ENCODE peak calls at places on chromosomes 2 and 18, in five cellular contexts. G is AG08396; W is iPS DF 6.9; C is activated effector memory CD4-positive, alpha-beta T cell treated with anti-CD3 and anti-CD28 coated beads, Interleukin-2, amount 50 U/mL, for 16 hours; R is HFFc6. M is an unnamed sample.

GRCh38 chr2:96832751-96833507 is 10.9 kb downstream of the ANKRD23 start:
- DNase-seq in G (peak; percentile 74), W (peak; percentile 68), C (no peak), R (peak; percentile 61), M (peak; percentile 81)

GRCh38 chr18:43919565-43919964 is 642.3 kb upstream of the SYT4 start:
- DNase-seq in G (no peak), W (no peak), C (no peak), R (no peak), M (no peak)

GRCh38 chr2:137964066-137964858 is at the start of gene HNMT:
- DNase-seq in G (peak; percentile 25), W (peak; percentile 4), C (no peak), R (peak; percentile 52), M (peak; percentile 61)

GRCh38 chr2:15772196-15772595 is 168.2 kb upstream of the MYCN start:
- DNase-seq in G (no peak), W (no peak), C (no peak), R (no peak), M (no peak)

GRCh38 chr2:455913-456312 is 168.0 kb upstream of the ALKAL2 start:
- DNase-seq in G (no peak), W (no peak), C (no peak), R (no peak), M (no peak)

GRCh38 chr2:201933792-201934229 is 99.8 kb upstream of the FZD7 start:
- DNase-seq in G (no peak), W (no peak), C (no peak), R (no peak), M (no peak)

GRCh38 chr2:72133721-72134407 is 13.8 kb downstream of the CYP26B1 start:
- DNase-seq in G (no peak), W (no peak), C (peak; percentile 59), R (no peak), M (peak; percentile 48)

GRCh38 chr2:140600116-140600515 is 1530.7 kb downstream of the LRP1B start:
- DNase-seq in G (no peak), W (no peak), C (no peak), R (no peak), M (no peak)

GRCh38 chr2:128367601-128368359 is 49.1 kb upstream of the HS6ST1 start:
- DNase-seq in G (no peak), W (no peak), C (peak; percentile 54), R (no peak), M (peak; percentile 57)

GRCh38 chr2:37349376-37349775 is 4.9 kb downstream of the QPCT start:
- DNase-seq in G (no peak), W (no peak), C (no peak), R (no peak), M (no peak)

GRCh38 chr2:140654565-140654964 is 1476.3 kb downstream of the LRP1B start:
- DNase-seq in G (no peak), W (no peak), C (no peak), R (no peak), M (no peak)

GRCh38 chr2:237184192-237184922 is 98.7 kb downstream of the COPS8 start:
- DNase-seq in G (peak; percentile 68), W (no peak), C (no peak), R (peak; percentile 81), M (peak; percentile 40)

GRCh38 chr18:77208969-77209368 is 40.7 kb upstream of the GALR1 start:
- DNase-seq in G (peak; percentile 41), W (no peak), C (peak; percentile 70), R (peak; percentile 25), M (peak; percentile 76)

GRCh38 chr2:176445831-176446433 is 176.7 kb downstream of the MTX2 start:
- DNase-seq in G (peak; percentile 64), W (no peak), C (no peak), R (peak; percentile 58), M (no peak)

GRCh38 chr2:30509716-30510115 is 62.7 kb downstream of the LCLAT1 start:
- DNase-seq in G (no peak), W (no peak), C (no peak), R (no peak), M (no peak)

GRCh38 chr2:100446696-100447095 is 23.6 kb upstream of the NMS start:
- DNase-seq in G (no peak), W (no peak), C (no peak), R (no peak), M (no peak)

GRCh38 chr2:217289153-217289908 is 429.5 kb upstream of the TNP1 start:
- DNase-seq in G (no peak), W (no peak), C (no peak), R (no peak), M (no peak)

GRCh38 chr2:109031481-109032228 is 42.6 kb upstream of the EDAR start:
- DNase-seq in G (peak; percentile 36), W (no peak), C (peak; percentile 85), R (no peak), M (no peak)

GRCh38 chr2:239714116-239714515 is 311.0 kb downstream of the NDUFA10 start:
- DNase-seq in G (no peak), W (no peak), C (peak; percentile 16), R (no peak), M (peak; percentile 37)

GRCh38 chr2:217886720-217887309 is 116.0 kb downstream of the TNS1 start:
- DNase-seq in G (peak; percentile 75), W (peak; percentile 86), C (peak; percentile 81), R (peak; percentile 65), M (peak; percentile 92)

GRCh38 chr2:84881581-84882414 is 914 bp upstream of the TRABD2A start:
- DNase-seq in G (peak; percentile 82), W (no peak), C (peak; percentile 95), R (peak; percentile 78), M (peak; percentile 81)

GRCh38 chr2:70340921-70341765 is 39.3 kb upstream of the FAM136A start:
- DNase-seq in G (peak; percentile 70), W (peak; percentile 55), C (no peak), R (peak; percentile 46), M (no peak)

GRCh38 chr2:165758276-165758675 is 35.8 kb downstream of the GALNT3 start:
- DNase-seq in G (no peak), W (no peak), C (no peak), R (no peak), M (no peak)

GRCh38 chr2:54658548-54659207 is 64.8 kb upstream of the EML6 start:
- DNase-seq in G (no peak), W (no peak), C (no peak), R (peak; percentile 13), M (no peak)

GRCh38 chr2:40556739-40557138 is 104.8 kb upstream of the SLC8A1 start:
- DNase-seq in G (no peak), W (no peak), C (no peak), R (no peak), M (no peak)

GRCh38 chr2:148955798-148956197 is 80.8 kb downstream of the KIF5C start:
- DNase-seq in G (no peak), W (no peak), C (no peak), R (no peak), M (no peak)

GRCh38 chr18:22683196-22683676 is 249.9 kb upstream of the RBBP8 start:
- DNase-seq in G (no peak), W (no peak), C (no peak), R (peak; percentile 43), M (peak; percentile 91)

GRCh38 chr18:74234326-74235171 is 57.2 kb downstream of the CYB5A start:
- DNase-seq in G (peak; percentile 24), W (no peak), C (no peak), R (no peak), M (peak; percentile 87)

GRCh38 chr2:75021672-75022071 is 63.2 kb downstream of the POLE4 start:
- DNase-seq in G (peak; percentile 63), W (no peak), C (no peak), R (peak; percentile 45), M (no peak)

GRCh38 chr2:76283355-76283754 is 572.6 kb upstream of the GCFC2 start:
- DNase-seq in G (no peak), W (no peak), C (no peak), R (no peak), M (no peak)

GRCh38 chr2:215324811-215325210 is 13.0 kb downstream of the ATIC start:
- DNase-seq in G (no peak), W (no peak), C (no peak), R (no peak), M (peak; percentile 73)

GRCh38 chr18:25321869-25322268 is 30.1 kb downstream of the ZNF521 start:
- DNase-seq in G (no peak), W (no peak), C (no peak), R (no peak), M (no peak)

GRCh38 chr2:131105950-131106801 is 1.0 kb downstream of the PLEKHB2 start:
- DNase-seq in G (peak; percentile 66), W (no peak), C (peak; percentile 79), R (peak; percentile 73), M (no peak)

GRCh38 chr18:68985172-68985820 is 187.4 kb downstream of the CCDC102B start:
- DNase-seq in G (no peak), W (no peak), C (no peak), R (no peak), M (no peak)

GRCh38 chr18:61852496-61852895 is 40.3 kb downstream of the RNF152 start:
- DNase-seq in G (no peak), W (no peak), C (no peak), R (no peak), M (no peak)